ENCODE peak calls at places on chromosome 21, in five cellular contexts. One of them, this sample, is unnamed.

GRCh38 chr21:36170823-36171222 is 14.2 kb downstream of the DOP1B start:
- DNase-seq in esophagus muscularis mucosa: no peak
- DNase-seq in upper lobe of left lung: no peak
- DNase-seq in activated B cell treated with CpG ODN at 0.5 μM for 24 hours: no peak
- DNase-seq in AG04450: no peak
- DNase-seq in this sample: no peak

GRCh38 chr21:36459098-36459497 is 20.8 kb downstream of the CLDN14 start:
- DNase-seq in esophagus muscularis mucosa: no peak
- DNase-seq in upper lobe of left lung: no peak
- DNase-seq in activated B cell treated with CpG ODN at 0.5 μM for 24 hours: no peak
- DNase-seq in AG04450: no peak
- DNase-seq in this sample: no peak

GRCh38 chr21:26405735-26406361 is 167.2 kb downstream of the CYYR1 start:
- DNase-seq in esophagus muscularis mucosa: no peak
- DNase-seq in upper lobe of left lung: peak
- DNase-seq in activated B cell treated with CpG ODN at 0.5 μM for 24 hours: no peak
- DNase-seq in AG04450: peak
- DNase-seq in this sample: peak

GRCh38 chr21:33070921-33071877 is 1.3 kb downstream of the OLIG1 start:
- DNase-seq in esophagus muscularis mucosa: no peak
- DNase-seq in upper lobe of left lung: no peak
- DNase-seq in activated B cell treated with CpG ODN at 0.5 μM for 24 hours: no peak
- DNase-seq in AG04450: no peak
- DNase-seq in this sample: no peak

GRCh38 chr21:39009587-39010225 is 173.5 kb downstream of the PSMG1 start:
- DNase-seq in esophagus muscularis mucosa: no peak
- DNase-seq in upper lobe of left lung: no peak
- DNase-seq in activated B cell treated with CpG ODN at 0.5 μM for 24 hours: no peak
- DNase-seq in AG04450: no peak
- DNase-seq in this sample: no peak

GRCh38 chr21:25750085-25750484 is 15.3 kb downstream of the GABPA start:
- DNase-seq in esophagus muscularis mucosa: no peak
- DNase-seq in upper lobe of left lung: no peak
- DNase-seq in activated B cell treated with CpG ODN at 0.5 μM for 24 hours: no peak
- DNase-seq in AG04450: no peak
- DNase-seq in this sample: no peak

GRCh38 chr21:45009616-45010015 is 64.8 kb upstream of the ADARB1 start:
- DNase-seq in esophagus muscularis mucosa: no peak
- DNase-seq in upper lobe of left lung: no peak
- DNase-seq in activated B cell treated with CpG ODN at 0.5 μM for 24 hours: no peak
- DNase-seq in AG04450: no peak
- DNase-seq in this sample: no peak

GRCh38 chr21:46674430-46675007 is 39.0 kb downstream of the PRMT2 start:
- DNase-seq in esophagus muscularis mucosa: no peak
- DNase-seq in upper lobe of left lung: no peak
- DNase-seq in activated B cell treated with CpG ODN at 0.5 μM for 24 hours: no peak
- DNase-seq in AG04450: no peak
- DNase-seq in this sample: no peak

GRCh38 chr21:27077501-27077900 is 110.6 kb upstream of the ADAMTS5 start:
- DNase-seq in esophagus muscularis mucosa: no peak
- DNase-seq in upper lobe of left lung: no peak
- DNase-seq in activated B cell treated with CpG ODN at 0.5 μM for 24 hours: no peak
- DNase-seq in AG04450: no peak
- DNase-seq in this sample: no peak

GRCh38 chr21:17045214-17045835 is 467.5 kb upstream of the CXADR start:
- DNase-seq in esophagus muscularis mucosa: no peak
- DNase-seq in upper lobe of left lung: no peak
- DNase-seq in activated B cell treated with CpG ODN at 0.5 μM for 24 hours: no peak
- DNase-seq in AG04450: peak
- DNase-seq in this sample: peak

GRCh38 chr21:38910390-38911008 is 104.8 kb downstream of the ETS2 start:
- DNase-seq in esophagus muscularis mucosa: no peak
- DNase-seq in upper lobe of left lung: no peak
- DNase-seq in activated B cell treated with CpG ODN at 0.5 μM for 24 hours: no peak
- DNase-seq in AG04450: no peak
- DNase-seq in this sample: no peak

GRCh38 chr21:45228171-45228641 is 59.5 kb downstream of the POFUT2 start:
- DNase-seq in esophagus muscularis mucosa: no peak
- DNase-seq in upper lobe of left lung: peak
- DNase-seq in activated B cell treated with CpG ODN at 0.5 μM for 24 hours: no peak
- DNase-seq in AG04450: peak
- DNase-seq in this sample: no peak

GRCh38 chr21:17585875-17586450 is 26.7 kb downstream of the BTG3 start:
- DNase-seq in esophagus muscularis mucosa: no peak
- DNase-seq in upper lobe of left lung: no peak
- DNase-seq in activated B cell treated with CpG ODN at 0.5 μM for 24 hours: no peak
- DNase-seq in AG04450: no peak
- DNase-seq in this sample: peak

GRCh38 chr21:34363733-34364132 is at the start of gene KCNE2:
- DNase-seq in esophagus muscularis mucosa: no peak
- DNase-seq in upper lobe of left lung: no peak
- DNase-seq in activated B cell treated with CpG ODN at 0.5 μM for 24 hours: no peak
- DNase-seq in AG04450: no peak
- DNase-seq in this sample: no peak

GRCh38 chr21:29155118-29155932 is 24.9 kb downstream of the MAP3K7CL start:
- DNase-seq in esophagus muscularis mucosa: no peak
- DNase-seq in upper lobe of left lung: no peak
- DNase-seq in activated B cell treated with CpG ODN at 0.5 μM for 24 hours: no peak
- DNase-seq in AG04450: no peak
- DNase-seq in this sample: no peak

GRCh38 chr21:46461909-46462308 is 3.2 kb downstream of the DIP2A start:
- DNase-seq in esophagus muscularis mucosa: no peak
- DNase-seq in upper lobe of left lung: no peak
- DNase-seq in activated B cell treated with CpG ODN at 0.5 μM for 24 hours: no peak
- DNase-seq in AG04450: no peak
- DNase-seq in this sample: no peak

GRCh38 chr21:37811711-37812110 is 104.5 kb downstream of the KCNJ6 start:
- DNase-seq in esophagus muscularis mucosa: no peak
- DNase-seq in upper lobe of left lung: no peak
- DNase-seq in activated B cell treated with CpG ODN at 0.5 μM for 24 hours: no peak
- DNase-seq in AG04450: no peak
- DNase-seq in this sample: no peak

GRCh38 chr21:34707876-34708325 is 39.1 kb downstream of the CLIC6 start:
- DNase-seq in esophagus muscularis mucosa: no peak
- DNase-seq in upper lobe of left lung: no peak
- DNase-seq in activated B cell treated with CpG ODN at 0.5 μM for 24 hours: no peak
- DNase-seq in AG04450: no peak
- DNase-seq in this sample: peak

GRCh38 chr21:45421071-45421845 is 16.3 kb downstream of the COL18A1 start:
- DNase-seq in esophagus muscularis mucosa: no peak
- DNase-seq in upper lobe of left lung: peak
- DNase-seq in activated B cell treated with CpG ODN at 0.5 μM for 24 hours: no peak
- DNase-seq in AG04450: no peak
- DNase-seq in this sample: no peak

GRCh38 chr21:31198575-31198974 is 145.5 kb downstream of the TIAM1 start:
- DNase-seq in esophagus muscularis mucosa: no peak
- DNase-seq in upper lobe of left lung: peak
- DNase-seq in activated B cell treated with CpG ODN at 0.5 μM for 24 hours: no peak
- DNase-seq in AG04450: peak
- DNase-seq in this sample: peak

GRCh38 chr21:46061950-46062349 is 36.0 kb upstream of the COL6A2 start:
- DNase-seq in esophagus muscularis mucosa: no peak
- DNase-seq in upper lobe of left lung: no peak
- DNase-seq in activated B cell treated with CpG ODN at 0.5 μM for 24 hours: no peak
- DNase-seq in AG04450: no peak
- DNase-seq in this sample: no peak

GRCh38 chr21:23939369-23940065 is 1667.8 kb downstream of the MRPL39 start:
- DNase-seq in esophagus muscularis mucosa: no peak
- DNase-seq in upper lobe of left lung: no peak
- DNase-seq in activated B cell treated with CpG ODN at 0.5 μM for 24 hours: no peak
- DNase-seq in AG04450: no peak
- DNase-seq in this sample: no peak

GRCh38 chr21:35430260-35430659 is 381.2 kb upstream of the RUNX1 start:
- DNase-seq in esophagus muscularis mucosa: no peak
- DNase-seq in upper lobe of left lung: no peak
- DNase-seq in activated B cell treated with CpG ODN at 0.5 μM for 24 hours: no peak
- DNase-seq in AG04450: no peak
- DNase-seq in this sample: no peak

GRCh38 chr21:26555554-26555953 is 17.5 kb downstream of the CYYR1 start:
- DNase-seq in esophagus muscularis mucosa: no peak
- DNase-seq in upper lobe of left lung: no peak
- DNase-seq in activated B cell treated with CpG ODN at 0.5 μM for 24 hours: no peak
- DNase-seq in AG04450: no peak
- DNase-seq in this sample: no peak

GRCh38 chr21:35045539-35046222 is 3.4 kb downstream of the RUNX1 start:
- DNase-seq in esophagus muscularis mucosa: peak
- DNase-seq in upper lobe of left lung: no peak
- DNase-seq in activated B cell treated with CpG ODN at 0.5 μM for 24 hours: no peak
- DNase-seq in AG04450: no peak
- DNase-seq in this sample: peak

GRCh38 chr21:45130324-45130774 is 56.0 kb downstream of the ADARB1 start:
- DNase-seq in esophagus muscularis mucosa: no peak
- DNase-seq in upper lobe of left lung: no peak
- DNase-seq in activated B cell treated with CpG ODN at 0.5 μM for 24 hours: no peak
- DNase-seq in AG04450: no peak
- DNase-seq in this sample: no peak

GRCh38 chr21:29372063-29372802 is 73.5 kb downstream of the BACH1 start:
- DNase-seq in esophagus muscularis mucosa: no peak
- DNase-seq in upper lobe of left lung: peak
- DNase-seq in activated B cell treated with CpG ODN at 0.5 μM for 24 hours: no peak
- DNase-seq in AG04450: peak
- DNase-seq in this sample: peak

GRCh38 chr21:25273945-25274344 is 333.3 kb downstream of the MRPL39 start:
- DNase-seq in esophagus muscularis mucosa: no peak
- DNase-seq in upper lobe of left lung: no peak
- DNase-seq in activated B cell treated with CpG ODN at 0.5 μM for 24 hours: no peak
- DNase-seq in AG04450: no peak
- DNase-seq in this sample: no peak

GRCh38 chr21:45974073-45975016 is 7.2 kb upstream of the COL6A1 start:
- DNase-seq in esophagus muscularis mucosa: no peak
- DNase-seq in upper lobe of left lung: no peak
- DNase-seq in activated B cell treated with CpG ODN at 0.5 μM for 24 hours: no peak
- DNase-seq in AG04450: no peak
- DNase-seq in this sample: no peak

GRCh38 chr21:17784604-17785402 is 34.4 kb downstream of the C21orf91 start:
- DNase-seq in esophagus muscularis mucosa: no peak
- DNase-seq in upper lobe of left lung: no peak
- DNase-seq in activated B cell treated with CpG ODN at 0.5 μM for 24 hours: no peak
- DNase-seq in AG04450: no peak
- DNase-seq in this sample: peak

GRCh38 chr21:38351176-38351959 is 94.6 kb downstream of the KCNJ15 start:
- DNase-seq in esophagus muscularis mucosa: no peak
- DNase-seq in upper lobe of left lung: no peak
- DNase-seq in activated B cell treated with CpG ODN at 0.5 μM for 24 hours: no peak
- DNase-seq in AG04450: no peak
- DNase-seq in this sample: no peak

GRCh38 chr21:16040601-16041000 is 310.8 kb downstream of the USP25 start:
- DNase-seq in esophagus muscularis mucosa: no peak
- DNase-seq in upper lobe of left lung: no peak
- DNase-seq in activated B cell treated with CpG ODN at 0.5 μM for 24 hours: no peak
- DNase-seq in AG04450: no peak
- DNase-seq in this sample: no peak

GRCh38 chr21:42233067-42233981 is 14.4 kb downstream of the ABCG1 start:
- DNase-seq in esophagus muscularis mucosa: peak
- DNase-seq in upper lobe of left lung: peak
- DNase-seq in activated B cell treated with CpG ODN at 0.5 μM for 24 hours: peak
- DNase-seq in AG04450: no peak
- DNase-seq in this sample: peak
- TF ChIP-seq CTCF in esophagus muscularis mucosa: peak
- TF ChIP-seq CTCF in upper lobe of left lung: peak
- TF ChIP-seq CTCF in activated B cell treated with CpG ODN at 0.5 μM for 24 hours: no peak
- TF ChIP-seq CTCF in AG04450: peak
- TF ChIP-seq CTCF in this sample: peak

GRCh38 chr21:43939443-43940328 is 72.4 kb upstream of the TRAPPC10 start:
- DNase-seq in esophagus muscularis mucosa: no peak
- DNase-seq in upper lobe of left lung: no peak
- DNase-seq in activated B cell treated with CpG ODN at 0.5 μM for 24 hours: no peak
- DNase-seq in AG04450: no peak
- DNase-seq in this sample: no peak
- TF ChIP-seq CTCF in esophagus muscularis mucosa: no peak
- TF ChIP-seq CTCF in upper lobe of left lung: no peak
- TF ChIP-seq CTCF in activated B cell treated with CpG ODN at 0.5 μM for 24 hours: no peak
- TF ChIP-seq CTCF in AG04450: no peak
- TF ChIP-seq CTCF in this sample: no peak

DNA sequence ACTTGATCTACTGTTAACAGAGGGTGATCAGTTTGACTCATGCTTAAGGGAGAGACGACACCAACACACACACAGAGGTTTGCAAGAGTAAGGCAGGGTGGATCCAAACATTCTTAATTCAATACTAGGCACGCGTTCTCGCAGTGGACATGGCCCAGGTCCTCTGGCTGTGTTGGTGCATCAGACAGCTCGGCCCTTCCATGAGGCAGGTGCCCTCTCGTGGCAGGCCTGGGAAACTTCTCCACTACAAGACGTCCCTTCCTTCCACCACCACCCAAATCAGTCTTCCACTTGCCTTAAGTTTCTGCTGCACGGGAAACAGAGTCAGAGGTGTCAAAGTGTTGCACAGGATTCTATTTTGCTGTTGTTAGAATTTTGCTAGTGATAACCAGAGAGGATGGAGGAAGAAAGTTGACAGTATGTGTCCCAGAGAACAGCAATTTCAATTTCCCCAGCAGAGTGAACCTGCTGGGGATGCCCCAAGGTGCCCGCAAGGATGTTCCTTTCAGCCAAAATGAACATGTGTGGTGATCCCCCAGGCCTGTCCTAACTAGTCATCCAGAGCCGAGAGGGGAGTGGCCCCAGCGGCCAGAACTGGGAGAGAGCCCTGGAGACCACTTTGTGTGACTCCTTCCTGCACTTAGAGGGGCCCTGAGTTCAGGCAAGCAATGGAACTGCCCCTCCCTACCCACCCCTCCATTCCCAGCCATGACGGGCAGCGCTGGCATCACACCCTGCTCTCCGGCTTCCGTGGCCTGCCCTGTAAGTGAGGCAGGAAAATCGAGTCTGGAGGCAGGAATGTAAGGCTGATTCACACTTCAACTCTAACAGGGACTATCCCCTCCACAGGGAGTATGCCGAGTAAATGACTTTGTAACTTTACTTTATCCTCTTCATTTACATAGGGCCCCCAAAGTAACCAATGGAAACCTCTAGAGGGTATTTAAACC is 34.8 kb downstream of the MX1 start:
- DNase-seq in esophagus muscularis mucosa: peak
- DNase-seq in upper lobe of left lung: peak
- DNase-seq in activated B cell treated with CpG ODN at 0.5 μM for 24 hours: peak
- DNase-seq in AG04450: peak
- DNase-seq in this sample: peak
- TF ChIP-seq CTCF in esophagus muscularis mucosa: peak
- TF ChIP-seq CTCF in upper lobe of left lung: peak
- TF ChIP-seq CTCF in activated B cell treated with CpG ODN at 0.5 μM for 24 hours: peak
- TF ChIP-seq CTCF in AG04450: peak
- TF ChIP-seq CTCF in this sample: peak

GRCh38 chr21:41169701-41170100 is 1.7 kb downstream of the BACE2 start:
- DNase-seq in esophagus muscularis mucosa: no peak
- DNase-seq in upper lobe of left lung: no peak
- DNase-seq in activated B cell treated with CpG ODN at 0.5 μM for 24 hours: no peak
- DNase-seq in AG04450: no peak
- DNase-seq in this sample: no peak

GRCh38 chr21:41171210-41171609 is 3.2 kb downstream of the BACE2 start:
- DNase-seq in esophagus muscularis mucosa: no peak
- DNase-seq in upper lobe of left lung: peak
- DNase-seq in activated B cell treated with CpG ODN at 0.5 μM for 24 hours: no peak
- DNase-seq in AG04450: no peak
- DNase-seq in this sample: no peak

GRCh38 chr21:41169258-41169576 is 1.3 kb downstream of the BACE2 start:
- DNase-seq in esophagus muscularis mucosa: no peak
- DNase-seq in upper lobe of left lung: no peak
- DNase-seq in activated B cell treated with CpG ODN at 0.5 μM for 24 hours: no peak
- DNase-seq in AG04450: no peak
- DNase-seq in this sample: no peak

GRCh38 chr21:41168391-41169257 is 664 bp downstream of the BACE2 start:
- DNase-seq in esophagus muscularis mucosa: peak
- DNase-seq in upper lobe of left lung: peak
- DNase-seq in activated B cell treated with CpG ODN at 0.5 μM for 24 hours: peak
- DNase-seq in AG04450: no peak
- DNase-seq in this sample: peak

GRCh38 chr21:41170442-41170841 is 2.5 kb downstream of the BACE2 start:
- DNase-seq in esophagus muscularis mucosa: no peak
- DNase-seq in upper lobe of left lung: peak
- DNase-seq in activated B cell treated with CpG ODN at 0.5 μM for 24 hours: no peak
- DNase-seq in AG04450: no peak
- DNase-seq in this sample: peak
- TF ChIP-seq CTCF in esophagus muscularis mucosa: peak
- TF ChIP-seq CTCF in upper lobe of left lung: peak
- TF ChIP-seq CTCF in activated B cell treated with CpG ODN at 0.5 μM for 24 hours: peak
- TF ChIP-seq CTCF in AG04450: peak
- TF ChIP-seq CTCF in this sample: peak